ENCODE peak calls at places on chromosome 11, in nine cellular contexts. I, S, M, F, U, B, R, D and Q are unnamed samples.

GRCh38 chr11:130775306-130776043 is 140.8 kb downstream of the SNX19 start:
- DNase-seq in I (no peak), S (no peak), M (peak), F (peak), U (no peak), B (no peak), R (peak), D (no peak), Q (no peak)

GRCh38 chr11:62921573-62922188 is 518 bp upstream of the CHRM1 start:
- DNase-seq in I (no peak), S (no peak), M (peak), F (peak), U (no peak), B (no peak), R (no peak), D (peak), Q (no peak)

GRCh38 chr11:24344222-24344621 is 152.6 kb upstream of the LUZP2 start:
- DNase-seq in I (no peak), S (no peak), M (no peak), F (no peak), U (no peak), B (no peak), R (no peak), D (no peak), Q (no peak)

GRCh38 chr11:44978961-44979331 is 28.3 kb upstream of the TP53I11 start:
- DNase-seq in I (no peak), S (peak), M (peak), F (peak), U (no peak), B (no peak), R (no peak), D (peak), Q (no peak)

GRCh38 chr11:75982309-75982708 is 167.3 kb downstream of the UVRAG start:
- DNase-seq in I (no peak), S (no peak), M (no peak), F (no peak), U (peak), B (no peak), R (no peak), D (no peak), Q (no peak)

GRCh38 chr11:76609736-76610370 is 60.7 kb downstream of the LRRC32 start:
- DNase-seq in I (no peak), S (no peak), M (no peak), F (no peak), U (no peak), B (no peak), R (no peak), D (no peak), Q (no peak)

GRCh38 chr11:93123351-93123898 is 74.4 kb downstream of the SLC36A4 start:
- DNase-seq in I (no peak), S (no peak), M (no peak), F (no peak), U (no peak), B (no peak), R (peak), D (peak), Q (no peak)

GRCh38 chr11:108680267-108680666 is 15.4 kb downstream of the DDX10 start:
- DNase-seq in I (no peak), S (no peak), M (no peak), F (no peak), U (no peak), B (no peak), R (peak), D (no peak), Q (no peak)

GRCh38 chr11:134412508-134413333 is 679 bp upstream of the B3GAT1 start:
- DNase-seq in I (no peak), S (no peak), M (no peak), F (no peak), U (peak), B (no peak), R (no peak), D (no peak), Q (peak)

GRCh38 chr11:111417766-111418435 is 38.8 kb upstream of the POU2AF1 start:
- DNase-seq in I (no peak), S (no peak), M (no peak), F (peak), U (peak), B (no peak), R (peak), D (peak), Q (no peak)

GRCh38 chr11:70339066-70339465 is 59.3 kb upstream of the CTTN start:
- DNase-seq in I (no peak), S (no peak), M (no peak), F (no peak), U (no peak), B (no peak), R (no peak), D (no peak), Q (no peak)

GRCh38 chr11:109421981-109422590 is at the start of gene C11orf87:
- DNase-seq in I (peak), S (no peak), M (no peak), F (no peak), U (peak), B (peak), R (no peak), D (no peak), Q (no peak)

GRCh38 chr11:65982824-65983588 is 19.0 kb downstream of the EIF1AD start:
- DNase-seq in I (no peak), S (no peak), M (no peak), F (no peak), U (no peak), B (no peak), R (no peak), D (no peak), Q (no peak)

GRCh38 chr11:108931168-108931567 is 266.3 kb downstream of the DDX10 start:
- DNase-seq in I (no peak), S (no peak), M (no peak), F (peak), U (no peak), B (no peak), R (peak), D (no peak), Q (no peak)

GRCh38 chr11:64863381-64864060 is 14.9 kb downstream of the EHD1 start:
- DNase-seq in I (no peak), S (no peak), M (no peak), F (no peak), U (no peak), B (no peak), R (no peak), D (no peak), Q (no peak)

GRCh38 chr11:105701098-105701497 is 91.2 kb downstream of the GRIA4 start:
- DNase-seq in I (no peak), S (no peak), M (no peak), F (peak), U (no peak), B (no peak), R (no peak), D (no peak), Q (no peak)

GRCh38 chr11:22539851-22540376 is 85.7 kb downstream of the FANCF start:
- DNase-seq in I (no peak), S (no peak), M (peak), F (peak), U (no peak), B (no peak), R (peak), D (no peak), Q (peak)

GRCh38 chr11:43532046-43532445 is 148.5 kb upstream of the HSD17B12 start:
- DNase-seq in I (no peak), S (no peak), M (no peak), F (no peak), U (no peak), B (no peak), R (no peak), D (no peak), Q (no peak)

GRCh38 chr11:93267383-93267782 is 63.2 kb upstream of the DEUP1 start:
- DNase-seq in I (no peak), S (no peak), M (no peak), F (no peak), U (no peak), B (peak), R (no peak), D (no peak), Q (no peak)

GRCh38 chr11:55966391-55966790 is 3.4 kb downstream of the OR10AG1 start:
- DNase-seq in I (no peak), S (no peak), M (no peak), F (peak), U (no peak), B (no peak), R (no peak), D (no peak), Q (no peak)

GRCh38 chr11:113906038-113906437 is 1.4 kb downstream of the HTR3B start:
- DNase-seq in I (no peak), S (peak), M (no peak), F (peak), U (no peak), B (no peak), R (peak), D (peak), Q (no peak)

GRCh38 chr11:6654281-6655019 is 1.2 kb downstream of the DCHS1 start:
- DNase-seq in I (no peak), S (no peak), M (no peak), F (no peak), U (no peak), B (no peak), R (no peak), D (peak), Q (peak)

GRCh38 chr11:1863352-1864215 is 10.7 kb downstream of the LSP1 start:
- DNase-seq in I (peak), S (peak), M (peak), F (peak), U (no peak), B (peak), R (peak), D (peak), Q (no peak)

GRCh38 chr11:66388746-66389386 is 17.3 kb upstream of the SLC29A2 start:
- DNase-seq in I (peak), S (peak), M (peak), F (peak), U (peak), B (peak), R (peak), D (peak), Q (peak)

GRCh38 chr11:88284306-88285057 is 53.1 kb downstream of the CTSC start:
- DNase-seq in I (no peak), S (no peak), M (no peak), F (no peak), U (no peak), B (no peak), R (peak), D (no peak), Q (no peak)

GRCh38 chr11:46387919-46388618 is 3.5 kb downstream of the CHRM4 start:
- DNase-seq in I (peak), S (no peak), M (no peak), F (no peak), U (no peak), B (no peak), R (no peak), D (no peak), Q (no peak)

GRCh38 chr11:117097567-117098268 is 510 bp downstream of the SIK3 start:
- DNase-seq in I (peak), S (peak), M (peak), F (no peak), U (peak), B (peak), R (no peak), D (peak), Q (peak)

GRCh38 chr11:117099681-117100080 is 1.5 kb upstream of the SIK3 start:
- DNase-seq in I (no peak), S (no peak), M (no peak), F (no peak), U (no peak), B (no peak), R (no peak), D (no peak), Q (no peak)

GRCh38 chr11:117096140-117096972 is 1.9 kb downstream of the SIK3 start:
- DNase-seq in I (no peak), S (no peak), M (no peak), F (no peak), U (peak), B (no peak), R (no peak), D (no peak), Q (peak)

GRCh38 chr11:117096973-117097566 is 1.2 kb downstream of the SIK3 start:
- DNase-seq in I (no peak), S (no peak), M (no peak), F (no peak), U (no peak), B (no peak), R (no peak), D (no peak), Q (no peak)

DNA sequence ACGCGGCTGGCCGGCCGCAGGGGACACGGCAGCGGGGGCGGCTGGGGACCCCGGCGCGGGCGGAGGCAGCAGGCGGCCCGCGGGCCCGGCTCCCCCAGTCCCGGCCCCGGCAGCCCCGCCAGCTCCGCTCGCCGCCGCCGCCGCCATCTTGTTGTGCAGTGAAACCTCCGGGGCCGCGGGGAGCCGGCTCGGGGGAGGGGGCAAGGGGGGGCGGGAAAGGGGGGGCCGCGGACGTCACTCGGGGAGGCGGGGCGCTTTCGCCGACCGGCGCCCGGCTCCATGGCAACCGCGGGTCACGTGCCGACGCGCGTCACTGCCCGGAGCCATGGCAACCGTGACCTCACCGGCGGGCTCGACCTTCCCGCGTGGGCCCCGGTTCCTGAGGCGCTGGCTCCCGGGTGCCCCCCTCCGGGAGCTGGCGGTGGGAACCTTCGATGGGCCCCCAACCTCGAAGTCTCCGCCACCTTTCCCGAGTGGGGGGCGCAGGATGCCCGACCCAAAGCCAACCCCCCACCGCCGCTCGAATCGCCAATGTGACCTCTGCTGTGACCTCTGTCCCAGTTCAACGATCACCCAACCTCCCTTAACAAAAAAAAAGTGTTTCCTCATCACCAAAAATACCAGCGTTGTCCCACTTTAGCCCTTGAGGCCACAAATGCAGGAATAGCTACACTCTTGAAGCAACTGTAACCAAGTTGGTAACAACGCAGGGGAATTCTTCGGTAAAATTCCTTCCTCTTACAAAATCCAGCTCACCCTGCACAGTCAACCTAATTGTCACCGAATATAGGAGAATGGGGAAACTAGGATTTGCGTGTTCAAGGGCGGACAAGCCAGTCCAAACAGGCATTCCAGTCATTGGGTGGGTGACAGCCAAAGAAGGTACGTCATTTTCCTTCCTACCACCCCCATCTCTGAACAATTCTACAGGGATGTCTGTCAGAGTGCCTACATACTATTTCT is at the start of gene SIK3:
- DNase-seq in I (peak), S (peak), M (peak), F (peak), U (peak), B (peak), R (peak), D (peak), Q (peak)
- TF ChIP-seq CTCF in I (peak), S (no peak), M (no peak), F (no peak), U (peak), B (no peak), R (peak), D (no peak), Q (peak)

DNA sequence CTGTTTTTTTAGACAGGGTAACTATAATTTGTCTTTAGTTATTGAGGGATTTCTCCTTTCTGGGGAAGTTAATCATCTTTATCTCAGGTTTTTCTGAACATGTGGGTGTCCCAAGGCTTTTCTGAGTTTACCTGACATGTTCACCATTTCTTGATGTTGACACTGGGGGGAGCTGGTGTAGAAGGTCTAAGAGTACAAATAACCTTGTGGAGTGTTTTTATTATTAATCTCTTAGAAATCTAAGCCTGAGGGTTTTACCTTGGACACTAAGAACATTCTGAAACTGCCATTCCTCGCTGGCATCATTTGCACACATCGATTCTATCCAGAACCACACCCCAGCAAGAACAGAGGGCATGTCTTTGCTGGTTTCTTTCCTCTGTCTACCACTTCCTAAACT is 15.6 kb upstream of the C11orf91 start:
- DNase-seq in I (no peak), S (no peak), M (no peak), F (peak), U (no peak), B (no peak), R (peak), D (no peak), Q (no peak)
- TF ChIP-seq CTCF in I (peak), S (peak), M (no peak), F (peak), U (peak), B (peak), R (peak), D (no peak), Q (peak)

DNA sequence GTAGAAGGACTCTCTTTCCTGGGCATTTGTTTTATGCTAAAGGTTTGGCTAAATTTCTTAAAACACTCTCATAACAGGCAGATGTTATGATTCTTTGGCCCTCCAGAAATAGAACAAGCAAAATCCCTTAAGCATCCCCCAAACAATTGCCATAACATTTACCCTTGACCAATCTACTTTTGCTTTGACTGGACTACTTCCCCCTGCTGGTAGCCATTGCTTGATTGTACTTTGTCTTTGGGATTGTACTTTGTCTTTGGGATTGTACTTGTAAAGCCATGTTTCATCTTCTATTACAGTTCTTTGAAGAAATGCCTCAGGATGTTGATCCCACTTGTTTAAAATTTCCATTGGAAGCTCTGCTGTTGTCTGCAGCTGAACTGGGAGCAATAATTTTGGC is 53.3 kb upstream of the GLYAT start:
- DNase-seq in I (no peak), S (no peak), M (no peak), F (no peak), U (no peak), B (no peak), R (no peak), D (no peak), Q (no peak)
- TF ChIP-seq CTCF in I (no peak), S (no peak), M (no peak), F (no peak), U (no peak), B (no peak), R (peak), D (no peak), Q (peak)

GRCh38 chr11:36066891-36067290 is 123.0 kb downstream of the LDLRAD3 start:
- DNase-seq in I (no peak), S (no peak), M (no peak), F (no peak), U (no peak), B (no peak), R (no peak), D (no peak), Q (no peak)

GRCh38 chr11:36070215-36070976 is 126.5 kb downstream of the LDLRAD3 start:
- DNase-seq in I (no peak), S (no peak), M (no peak), F (no peak), U (no peak), B (no peak), R (no peak), D (no peak), Q (no peak)

GRCh38 chr11:36073411-36074203 is 129.7 kb downstream of the LDLRAD3 start:
- DNase-seq in I (peak), S (no peak), M (no peak), F (peak), U (no peak), B (no peak), R (peak), D (peak), Q (no peak)

GRCh38 chr11:36071917-36072500 is 128.1 kb downstream of the LDLRAD3 start:
- DNase-seq in I (no peak), S (no peak), M (no peak), F (no peak), U (no peak), B (no peak), R (no peak), D (no peak), Q (no peak)

GRCh38 chr11:36069576-36070214 is 125.8 kb downstream of the LDLRAD3 start:
- DNase-seq in I (no peak), S (no peak), M (no peak), F (peak), U (no peak), B (no peak), R (no peak), D (no peak), Q (no peak)
- TF ChIP-seq CTCF in I (no peak), S (no peak), M (no peak), F (peak), U (no peak), B (no peak), R (no peak), D (no peak), Q (peak)

GRCh38 chr11:129766858-129767604 is 48.6 kb upstream of the TMEM45B start:
- DNase-seq in I (no peak), S (no peak), M (no peak), F (peak), U (no peak), B (no peak), R (peak), D (no peak), Q (no peak)
- TF ChIP-seq CTCF in I (no peak), S (peak), M (peak), F (peak), U (peak), B (peak), R (peak), D (no peak), Q (peak)

GRCh38 chr11:72600557-72600956 is 73.7 kb downstream of the PDE2A start:
- DNase-seq in I (no peak), S (no peak), M (no peak), F (no peak), U (no peak), B (no peak), R (no peak), D (no peak), Q (no peak)

GRCh38 chr11:72602250-72602904 is 71.8 kb downstream of the PDE2A start:
- DNase-seq in I (no peak), S (no peak), M (no peak), F (no peak), U (no peak), B (no peak), R (no peak), D (no peak), Q (no peak)

GRCh38 chr11:72599325-72600117 is 74.7 kb downstream of the PDE2A start:
- DNase-seq in I (no peak), S (no peak), M (no peak), F (no peak), U (no peak), B (no peak), R (no peak), D (no peak), Q (no peak)

GRCh38 chr11:72598466-72598865 is 75.8 kb downstream of the PDE2A start:
- DNase-seq in I (no peak), S (no peak), M (no peak), F (no peak), U (no peak), B (no peak), R (no peak), D (no peak), Q (no peak)

DNA sequence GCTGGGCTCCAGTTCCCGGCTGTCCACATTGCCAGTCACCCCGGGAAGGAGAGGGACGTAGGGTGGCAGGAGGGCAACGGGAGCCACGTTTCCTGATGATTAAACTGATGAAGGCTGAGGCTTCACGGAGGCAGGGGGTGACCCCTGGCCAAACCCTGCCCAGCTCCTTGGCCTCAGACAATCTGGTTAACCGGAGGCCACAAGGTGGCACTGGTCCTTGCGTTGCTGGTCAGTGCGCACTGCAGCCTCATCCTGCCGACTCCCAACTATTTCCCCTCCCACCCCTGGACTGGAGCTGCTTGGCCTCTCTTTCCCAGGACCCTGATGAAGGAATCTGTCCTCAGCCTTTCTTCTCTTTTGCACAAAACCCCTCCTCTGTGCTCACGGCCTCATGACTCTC is 75.3 kb downstream of the PDE2A start:
- DNase-seq in I (peak), S (peak), M (no peak), F (no peak), U (no peak), B (no peak), R (peak), D (no peak), Q (no peak)
- TF ChIP-seq CTCF in I (peak), S (peak), M (no peak), F (peak), U (peak), B (peak), R (peak), D (no peak), Q (peak)

GRCh38 chr11:57481915-57482781 is 21.8 kb downstream of the RTN4RL2 start:
- DNase-seq in I (no peak), S (no peak), M (no peak), F (no peak), U (no peak), B (no peak), R (no peak), D (no peak), Q (no peak)
- TF ChIP-seq CTCF in I (no peak), S (no peak), M (no peak), F (no peak), U (no peak), B (no peak), R (no peak), D (no peak), Q (no peak)